ENCODE peak calls at places on chromosome 3, in six cellular contexts. C is GM18507, W is ACHN, B is upper lobe of left lung, O is adipocyte, Q is HTR-8/SVneo. Z is an unnamed sample.

GRCh38 chr3:27431116-27431515 is 53.1 kb downstream of the SLC4A7 start:
- DNase-seq in C (no peak), W (peak; percentile 91), B (no peak), O (peak; percentile 96), Q (peak; percentile 82), Z (peak; percentile 85)

GRCh38 chr3:167673221-167673620 is 19.5 kb upstream of the WDR49 start:
- DNase-seq in C (no peak), W (no peak), B (no peak), O (no peak), Q (no peak), Z (no peak)

GRCh38 chr3:13294442-13295351 is 125.4 kb downstream of the NUP210 start:
- DNase-seq in C (no peak), W (no peak), B (no peak), O (no peak), Q (no peak), Z (no peak)

GRCh38 chr3:123834631-123835030 is 49.5 kb downstream of the MYLK start:
- DNase-seq in C (no peak), W (peak; percentile 80), B (no peak), O (peak; percentile 69), Q (peak; percentile 68), Z (peak; percentile 83)

GRCh38 chr3:127216415-127217261 is 23.7 kb downstream of the PRR23E start:
- DNase-seq in C (no peak), W (no peak), B (no peak), O (no peak), Q (no peak), Z (no peak)

GRCh38 chr3:151460774-151461450 is at the start of gene IGSF10:
- DNase-seq in C (no peak), W (no peak), B (peak; percentile 84), O (peak; percentile 38), Q (peak; percentile 27), Z (peak; percentile 65)

GRCh38 chr3:37024092-37024491 is 30.8 kb downstream of the MLH1 start:
- DNase-seq in C (no peak), W (no peak), B (no peak), O (peak; percentile 56), Q (peak; percentile 5), Z (peak; percentile 16)

GRCh38 chr3:151838574-151839312 is 24.8 kb downstream of the AADAC start:
- DNase-seq in C (peak; percentile 23), W (peak; percentile 75), B (no peak), O (peak; percentile 94), Q (peak; percentile 57), Z (peak; percentile 74)

GRCh38 chr3:124774305-124774673 is 44.0 kb downstream of the UMPS start:
- DNase-seq in C (no peak), W (peak; percentile 78), B (no peak), O (peak; percentile 75), Q (peak; percentile 75), Z (peak; percentile 90)

GRCh38 chr3:61666032-61666431 is 104.7 kb downstream of the PTPRG start:
- DNase-seq in C (no peak), W (no peak), B (no peak), O (no peak), Q (no peak), Z (no peak)

GRCh38 chr3:56321892-56322291 is 146.4 kb downstream of the ERC2 start:
- DNase-seq in C (no peak), W (no peak), B (no peak), O (no peak), Q (no peak), Z (no peak)

GRCh38 chr3:28151608-28152228 is 89.7 kb upstream of the CMC1 start:
- DNase-seq in C (no peak), W (peak; percentile 5), B (no peak), O (no peak), Q (no peak), Z (no peak)

GRCh38 chr3:27378331-27378730 is 9.1 kb upstream of the NEK10 start:
- DNase-seq in C (no peak), W (no peak), B (no peak), O (no peak), Q (no peak), Z (no peak)

GRCh38 chr3:81808900-81809299 is 47.5 kb upstream of the GBE1 start:
- DNase-seq in C (no peak), W (no peak), B (no peak), O (no peak), Q (no peak), Z (no peak)

GRCh38 chr3:161409069-161409468 is 37.8 kb upstream of the SPTSSB start:
- DNase-seq in C (no peak), W (peak; percentile 41), B (no peak), O (peak; percentile 80), Q (peak; percentile 11), Z (peak; percentile 48)

GRCh38 chr3:189833996-189834395 is 202.8 kb downstream of the TP63 start:
- DNase-seq in C (no peak), W (no peak), B (no peak), O (no peak), Q (no peak), Z (no peak)

GRCh38 chr3:56469141-56469540 is 874 bp upstream of the ERC2 start:
- DNase-seq in C (no peak), W (no peak), B (no peak), O (no peak), Q (peak; percentile 9), Z (no peak)

GRCh38 chr3:188133219-188133618 is 20.7 kb upstream of the LPP start:
- DNase-seq in C (no peak), W (peak; percentile 86), B (no peak), O (peak; percentile 78), Q (no peak), Z (no peak)

GRCh38 chr3:52798978-52799476 is 4.4 kb downstream of the ITIH3 start:
- DNase-seq in C (peak; percentile 25), W (peak; percentile 24), B (no peak), O (no peak), Q (peak; percentile 52), Z (peak; percentile 35)

GRCh38 chr3:161263057-161263456 is 41.9 kb downstream of the NMD3 start:
- DNase-seq in C (no peak), W (no peak), B (no peak), O (peak; percentile 53), Q (no peak), Z (peak; percentile 49)

GRCh38 chr3:176633511-176633910 is 563.8 kb downstream of the TBL1XR1 start:
- DNase-seq in C (no peak), W (no peak), B (no peak), O (no peak), Q (no peak), Z (no peak)

GRCh38 chr3:78516437-78516836 is 1251.4 kb downstream of the ROBO1 start:
- DNase-seq in C (no peak), W (no peak), B (no peak), O (no peak), Q (no peak), Z (no peak)

GRCh38 chr3:161851941-161852566 is 355.4 kb downstream of the OTOL1 start:
- DNase-seq in C (peak; percentile 12), W (peak; percentile 46), B (no peak), O (peak; percentile 74), Q (peak; percentile 27), Z (peak; percentile 69)

GRCh38 chr3:129618186-129618820 is 11.8 kb upstream of the PLXND1 start:
- DNase-seq in C (no peak), W (no peak), B (no peak), O (no peak), Q (no peak), Z (no peak)

GRCh38 chr3:110533089-110533488 is 538.5 kb upstream of the NECTIN3 start:
- DNase-seq in C (no peak), W (no peak), B (no peak), O (peak; percentile 74), Q (no peak), Z (no peak)

GRCh38 chr3:122149228-122149627 is 34.2 kb upstream of the CASR start:
- DNase-seq in C (no peak), W (no peak), B (no peak), O (no peak), Q (no peak), Z (no peak)

GRCh38 chr3:23888617-23889228 is 28.1 kb downstream of the NKIRAS1 start:
- DNase-seq in C (no peak), W (peak; percentile 39), B (no peak), O (peak; percentile 73), Q (no peak), Z (peak; percentile 40)

GRCh38 chr3:43699864-43700263 is 9.1 kb downstream of the ABHD5 start:
- DNase-seq in C (no peak), W (peak; percentile 39), B (no peak), O (no peak), Q (no peak), Z (no peak)

GRCh38 chr3:128585974-128586373 is 64.6 kb downstream of the RPN1 start:
- DNase-seq in C (no peak), W (no peak), B (no peak), O (no peak), Q (no peak), Z (no peak)

GRCh38 chr3:12479919-12480425 is 4.3 kb upstream of the TSEN2 start:
- DNase-seq in C (peak; percentile 53), W (peak; percentile 47), B (peak; percentile 30), O (peak; percentile 74), Q (peak; percentile 64), Z (peak; percentile 74)

Z was measured in GM03348.